ENCODE peak calls at places on chromosomes 5 and 9, in seven cellular contexts. Y, V, O, H, W, D and R are unnamed samples.

GRCh38 chr9:88587182-88587581 is 52.2 kb downstream of the NXNL2 start:
- DNase-seq in Y (no peak), V (no peak), O (no peak), H (no peak), W (no peak), D (peak), R (no peak)

GRCh38 chr9:74589576-74589975 is 92.4 kb downstream of the RORB start:
- DNase-seq in Y (no peak), V (no peak), O (no peak), H (no peak), W (peak), D (no peak), R (no peak)

GRCh38 chr9:112299514-112299913 is 33.9 kb downstream of the PTBP3 start:
- DNase-seq in Y (no peak), V (no peak), O (no peak), H (no peak), W (no peak), D (peak), R (no peak)

GRCh38 chr5:31990701-31991110 is 183.4 kb downstream of the GOLPH3 start:
- DNase-seq in Y (no peak), V (no peak), O (no peak), H (no peak), W (no peak), D (peak), R (no peak)

GRCh38 chr9:112377087-112377486 is 2.8 kb upstream of the HSDL2 start:
- DNase-seq in Y (no peak), V (no peak), O (no peak), H (no peak), W (no peak), D (peak), R (no peak)

GRCh38 chr5:136979131-136979530 is 520.0 kb downstream of the SPOCK1 start:
- DNase-seq in Y (no peak), V (no peak), O (no peak), H (no peak), W (no peak), D (peak), R (no peak)

GRCh38 chr5:40672440-40672839 is 7.3 kb upstream of the PTGER4 start:
- DNase-seq in Y (no peak), V (no peak), O (no peak), H (no peak), W (no peak), D (no peak), R (no peak)

GRCh38 chr9:82356131-82356530 is 367.6 kb downstream of the SPATA31D1 start:
- DNase-seq in Y (no peak), V (no peak), O (no peak), H (no peak), W (no peak), D (no peak), R (no peak)

GRCh38 chr9:118721923-118722322 is 647.3 kb downstream of the BRINP1 start:
- DNase-seq in Y (no peak), V (no peak), O (no peak), H (no peak), W (no peak), D (no peak), R (no peak)

GRCh38 chr5:126516133-126516532 is 78.9 kb downstream of the ALDH7A1 start:
- DNase-seq in Y (no peak), V (no peak), O (no peak), H (no peak), W (no peak), D (peak), R (no peak)

GRCh38 chr9:107732781-107733529 is 243.4 kb upstream of the KLF4 start:
- DNase-seq in Y (no peak), V (no peak), O (no peak), H (peak), W (no peak), D (peak), R (no peak)

GRCh38 chr5:108212775-108213346 is 169.0 kb downstream of the FBXL17 start:
- DNase-seq in Y (no peak), V (no peak), O (peak), H (no peak), W (peak), D (peak), R (peak)

GRCh38 chr9:18824095-18824666 is 208.8 kb downstream of the SAXO1 start:
- DNase-seq in Y (no peak), V (no peak), O (peak), H (no peak), W (peak), D (no peak), R (peak)

GRCh38 chr9:70013598-70014196 is 30.0 kb upstream of the MAMDC2 start:
- DNase-seq in Y (no peak), V (no peak), O (no peak), H (no peak), W (no peak), D (peak), R (peak)